ENCODE peak calls at places on chromosomes 4 and X, in seven cellular contexts. One of them, this sample, is unnamed. For H3K4me1 and H3K27me3, the result is how much of the 10 kb centered on the place peaks cover.

GRCh38 chr4:28788929-28789490 is 1928.4 kb downstream of the STIM2 start:
- DNase-seq in endothelial cell of umbilical vein: no peak
- DNase-seq in spleen: no peak
- DNase-seq in BE2C: no peak
- DNase-seq in CD8-positive, alpha-beta T cell: no peak
- DNase-seq in fibroblast of lung: no peak
- DNase-seq in heart right ventricle: no peak
- DNase-seq in this sample: no peak

GRCh38 chrX:68433155-68433980 is at the start of gene OPHN1:
- DNase-seq in spleen: peak
- DNase-seq in endothelial cell of umbilical vein: peak
- DNase-seq in BE2C: no peak
- DNase-seq in heart right ventricle: peak
- DNase-seq in fibroblast of lung: peak
- DNase-seq in CD8-positive, alpha-beta T cell: peak
- DNase-seq in this sample: peak

GRCh38 chr4:183154701-183155391 is 55.8 kb downstream of the WWC2 start:
- DNase-seq in fibroblast of lung: no peak
- DNase-seq in heart right ventricle: peak
- DNase-seq in endothelial cell of umbilical vein: no peak
- DNase-seq in CD8-positive, alpha-beta T cell: no peak
- DNase-seq in BE2C: no peak
- DNase-seq in spleen: no peak
- DNase-seq in this sample: no peak

GRCh38 chrX:38985375-38985774 is 184.1 kb downstream of the MID1IP1 start:
- DNase-seq in CD8-positive, alpha-beta T cell: no peak
- DNase-seq in endothelial cell of umbilical vein: peak
- DNase-seq in fibroblast of lung: peak
- DNase-seq in spleen: no peak
- DNase-seq in heart right ventricle: no peak
- DNase-seq in BE2C: no peak
- DNase-seq in this sample: no peak

GRCh38 chrX:70470850-70471289 is 26.2 kb downstream of the DLG3 start:
- DNase-seq in spleen: no peak
- DNase-seq in CD8-positive, alpha-beta T cell: no peak
- DNase-seq in BE2C: no peak
- DNase-seq in fibroblast of lung: no peak
- DNase-seq in endothelial cell of umbilical vein: no peak
- DNase-seq in heart right ventricle: no peak
- DNase-seq in this sample: no peak

GRCh38 chr4:184215709-184216328 is 1.9 kb downstream of the ENPP6 start:
- DNase-seq in endothelial cell of umbilical vein: no peak
- DNase-seq in BE2C: peak
- DNase-seq in CD8-positive, alpha-beta T cell: no peak
- DNase-seq in fibroblast of lung: no peak
- DNase-seq in heart right ventricle: no peak
- DNase-seq in spleen: no peak
- DNase-seq in this sample: no peak

GRCh38 chr4:3879681-3880594 is 113.8 kb downstream of the ADRA2C start:
- DNase-seq in endothelial cell of umbilical vein: no peak
- DNase-seq in spleen: peak
- DNase-seq in fibroblast of lung: no peak
- DNase-seq in BE2C: no peak
- DNase-seq in heart right ventricle: no peak
- DNase-seq in CD8-positive, alpha-beta T cell: no peak
- DNase-seq in this sample: no peak

GRCh38 chrX:11458175-11458574 is 165.0 kb downstream of the AMELX start:
- DNase-seq in fibroblast of lung: peak
- DNase-seq in CD8-positive, alpha-beta T cell: no peak
- DNase-seq in BE2C: no peak
- DNase-seq in heart right ventricle: no peak
- DNase-seq in spleen: no peak
- DNase-seq in endothelial cell of umbilical vein: no peak
- DNase-seq in this sample: no peak

GRCh38 chrX:39507034-39507433 is 590.7 kb downstream of the BCOR start:
- DNase-seq in spleen: no peak
- DNase-seq in heart right ventricle: no peak
- DNase-seq in fibroblast of lung: no peak
- DNase-seq in CD8-positive, alpha-beta T cell: no peak
- DNase-seq in BE2C: no peak
- DNase-seq in endothelial cell of umbilical vein: no peak
- DNase-seq in this sample: no peak

GRCh38 chrX:154399527-154400368 is 1.6 kb downstream of the RPL10 start:
- DNase-seq in CD8-positive, alpha-beta T cell: peak
- DNase-seq in BE2C: no peak
- DNase-seq in fibroblast of lung: no peak
- DNase-seq in spleen: no peak
- DNase-seq in heart right ventricle: no peak
- DNase-seq in endothelial cell of umbilical vein: no peak
- DNase-seq in this sample: no peak

GRCh38 chrX:116379854-116380253 is 56.6 kb upstream of the SLC6A14 start:
- DNase-seq in endothelial cell of umbilical vein: peak
- DNase-seq in spleen: no peak
- DNase-seq in BE2C: no peak
- DNase-seq in fibroblast of lung: peak
- DNase-seq in heart right ventricle: peak
- DNase-seq in CD8-positive, alpha-beta T cell: no peak
- DNase-seq in this sample: peak

GRCh38 chr4:137707626-137708025 is 175.3 kb upstream of the PCDH18 start:
- DNase-seq in spleen: no peak
- DNase-seq in endothelial cell of umbilical vein: peak
- DNase-seq in BE2C: no peak
- DNase-seq in heart right ventricle: no peak
- DNase-seq in CD8-positive, alpha-beta T cell: no peak
- DNase-seq in fibroblast of lung: peak
- DNase-seq in this sample: no peak

GRCh38 chr4:955931-956381 is 17.4 kb downstream of the DGKQ start:
- DNase-seq in CD8-positive, alpha-beta T cell: no peak
- DNase-seq in spleen: peak
- DNase-seq in BE2C: no peak
- DNase-seq in heart right ventricle: no peak
- DNase-seq in fibroblast of lung: no peak
- DNase-seq in endothelial cell of umbilical vein: no peak
- DNase-seq in this sample: no peak

GRCh38 chr4:124711469-124712416 is 789 bp downstream of the ANKRD50 start:
- DNase-seq in heart right ventricle: no peak
- DNase-seq in BE2C: peak
- DNase-seq in fibroblast of lung: peak
- DNase-seq in endothelial cell of umbilical vein: peak
- DNase-seq in spleen: no peak
- DNase-seq in CD8-positive, alpha-beta T cell: peak
- DNase-seq in this sample: peak

DNA sequence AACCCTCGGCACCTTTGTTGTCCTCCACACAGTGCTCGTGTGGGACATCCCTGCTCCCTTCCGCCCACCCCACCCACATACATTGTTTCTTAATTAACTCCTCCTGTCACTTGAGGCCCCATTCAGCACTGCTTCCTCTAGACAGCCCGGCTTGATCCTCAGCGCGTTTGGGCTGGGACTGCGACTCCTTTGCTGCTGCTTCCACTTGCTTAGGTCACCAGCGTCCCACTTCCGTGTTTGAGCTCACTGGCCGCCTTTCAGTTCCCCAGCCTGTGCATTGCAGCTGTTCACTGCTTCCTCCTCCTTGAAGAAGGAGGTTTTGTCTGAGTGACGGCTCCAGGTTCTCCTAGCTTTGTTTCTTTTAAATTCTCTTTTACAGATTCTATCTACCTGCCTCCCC is 16.1 kb downstream of the RNF4 start:
- DNase-seq in heart right ventricle: peak
- DNase-seq in endothelial cell of umbilical vein: peak
- DNase-seq in spleen: peak
- DNase-seq in CD8-positive, alpha-beta T cell: peak
- DNase-seq in BE2C: no peak
- DNase-seq in fibroblast of lung: no peak
- DNase-seq in this sample: no peak
- H3K4me1 ChIP-seq in heart right ventricle: half or more
- H3K4me1 ChIP-seq in endothelial cell of umbilical vein: under half
- H3K4me1 ChIP-seq in spleen: half or more
- H3K4me1 ChIP-seq in CD8-positive, alpha-beta T cell: half or more
- H3K4me1 ChIP-seq in BE2C: under half
- H3K4me1 ChIP-seq in fibroblast of lung: under half
- H3K4me1 ChIP-seq in this sample: under half

GRCh38 chr4:82560853-82561744 is 689 bp downstream of the TMEM150C start:
- DNase-seq in fibroblast of lung: no peak
- DNase-seq in CD8-positive, alpha-beta T cell: no peak
- DNase-seq in spleen: no peak
- DNase-seq in endothelial cell of umbilical vein: peak
- DNase-seq in heart right ventricle: peak
- DNase-seq in BE2C: peak
- DNase-seq in this sample: no peak

GRCh38 chr4:82562553-82562854 is 716 bp upstream of the TMEM150C start:
- DNase-seq in CD8-positive, alpha-beta T cell: no peak
- DNase-seq in endothelial cell of umbilical vein: no peak
- DNase-seq in spleen: no peak
- DNase-seq in BE2C: no peak
- DNase-seq in heart right ventricle: no peak
- DNase-seq in fibroblast of lung: no peak
- DNase-seq in this sample: no peak

GRCh38 chr4:82567444-82567843 is 5.7 kb upstream of the TMEM150C start:
- DNase-seq in spleen: no peak
- DNase-seq in fibroblast of lung: no peak
- DNase-seq in endothelial cell of umbilical vein: no peak
- DNase-seq in CD8-positive, alpha-beta T cell: no peak
- DNase-seq in BE2C: no peak
- DNase-seq in heart right ventricle: no peak
- DNase-seq in this sample: no peak

GRCh38 chr4:82559735-82560120 is 2.1 kb downstream of the TMEM150C start:
- DNase-seq in fibroblast of lung: no peak
- DNase-seq in spleen: no peak
- DNase-seq in CD8-positive, alpha-beta T cell: no peak
- DNase-seq in heart right ventricle: no peak
- DNase-seq in endothelial cell of umbilical vein: no peak
- DNase-seq in BE2C: no peak
- DNase-seq in this sample: no peak

DNA sequence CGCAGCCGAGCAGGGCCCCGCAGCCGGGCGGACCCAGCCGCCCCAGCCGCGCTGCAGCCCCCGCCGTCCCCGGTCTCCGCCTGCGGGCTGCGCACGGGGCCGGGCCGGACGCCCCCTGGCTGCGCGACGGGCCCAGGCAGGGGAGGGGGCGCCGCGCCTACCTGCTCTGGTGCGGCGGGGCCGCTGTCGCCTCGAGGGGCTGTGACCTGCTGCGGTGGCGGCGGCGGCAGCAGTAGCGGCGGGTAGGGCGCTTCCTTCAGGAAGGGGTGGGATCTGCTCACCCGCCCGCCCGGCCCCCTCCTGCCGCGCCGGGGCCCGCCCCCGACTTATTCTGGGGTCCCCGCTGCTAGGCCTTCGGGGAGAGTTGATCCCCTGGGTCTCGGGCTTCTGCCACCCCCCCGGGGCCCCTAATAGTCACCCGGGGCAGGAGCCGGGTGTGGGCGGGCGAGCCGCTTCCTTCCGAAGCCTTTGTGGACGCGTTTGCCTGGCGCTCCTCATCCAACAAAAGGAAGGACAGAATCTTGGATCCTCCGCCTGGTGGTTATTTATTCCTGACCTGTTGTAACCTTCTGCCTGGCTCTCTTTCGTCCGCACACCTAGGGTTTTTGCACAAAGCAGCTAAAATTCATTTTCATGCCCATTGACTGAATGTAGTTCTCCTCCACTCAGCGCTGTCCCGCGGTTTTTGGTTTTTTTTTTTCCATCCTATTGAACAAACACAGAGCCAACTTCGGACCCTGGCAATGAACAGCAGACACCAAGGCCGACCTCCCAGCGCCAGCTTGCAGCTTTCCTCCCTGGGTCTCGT is at the start of gene TMEM150C:
- DNase-seq in fibroblast of lung: peak
- DNase-seq in CD8-positive, alpha-beta T cell: no peak
- DNase-seq in heart right ventricle: peak
- DNase-seq in spleen: no peak
- DNase-seq in BE2C: peak
- DNase-seq in endothelial cell of umbilical vein: peak
- DNase-seq in this sample: no peak
- TF ChIP-seq CTCF in fibroblast of lung: no peak
- TF ChIP-seq CTCF in CD8-positive, alpha-beta T cell: no peak
- TF ChIP-seq CTCF in heart right ventricle: no peak
- TF ChIP-seq CTCF in spleen: no peak
- TF ChIP-seq CTCF in BE2C: no peak
- TF ChIP-seq CTCF in endothelial cell of umbilical vein: no peak
- TF ChIP-seq CTCF in this sample: no peak

GRCh38 chr4:165588534-165589310 is 209.9 kb downstream of the CPE start:
- DNase-seq in endothelial cell of umbilical vein: peak
- DNase-seq in fibroblast of lung: no peak
- DNase-seq in BE2C: no peak
- DNase-seq in CD8-positive, alpha-beta T cell: no peak
- DNase-seq in heart right ventricle: no peak
- DNase-seq in spleen: no peak
- DNase-seq in this sample: no peak

GRCh38 chr4:165583341-165583740 is 204.5 kb downstream of the CPE start:
- DNase-seq in BE2C: no peak
- DNase-seq in heart right ventricle: no peak
- DNase-seq in fibroblast of lung: no peak
- DNase-seq in endothelial cell of umbilical vein: peak
- DNase-seq in spleen: no peak
- DNase-seq in CD8-positive, alpha-beta T cell: no peak
- DNase-seq in this sample: no peak

GRCh38 chr4:165580379-165580905 is 201.6 kb downstream of the CPE start:
- DNase-seq in heart right ventricle: no peak
- DNase-seq in CD8-positive, alpha-beta T cell: no peak
- DNase-seq in fibroblast of lung: peak
- DNase-seq in spleen: no peak
- DNase-seq in endothelial cell of umbilical vein: peak
- DNase-seq in BE2C: no peak
- DNase-seq in this sample: peak

DNA sequence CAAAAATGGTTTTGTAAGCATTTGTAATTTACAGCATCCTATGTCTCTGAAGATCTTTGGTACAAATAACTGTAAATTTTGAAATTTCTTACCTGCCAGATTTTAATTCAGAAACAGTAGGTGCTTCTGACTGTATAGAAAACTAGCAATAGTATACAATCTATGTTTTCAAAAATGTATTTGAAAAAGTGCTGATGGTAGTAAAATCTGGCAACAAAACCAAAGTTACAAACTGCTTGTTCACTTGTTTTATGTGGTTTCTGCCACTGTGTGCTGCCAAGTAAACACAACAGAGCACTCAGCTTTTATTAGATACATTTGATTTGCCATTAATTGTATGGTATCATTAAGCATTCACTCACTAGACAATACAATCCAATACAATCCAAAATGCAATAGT is 206.1 kb downstream of the CPE start:
- DNase-seq in fibroblast of lung: no peak
- DNase-seq in heart right ventricle: no peak
- DNase-seq in endothelial cell of umbilical vein: no peak
- DNase-seq in BE2C: no peak
- DNase-seq in spleen: no peak
- DNase-seq in CD8-positive, alpha-beta T cell: no peak
- DNase-seq in this sample: no peak
- H3K27me3 ChIP-seq in fibroblast of lung: under half
- H3K27me3 ChIP-seq in heart right ventricle: under half
- H3K27me3 ChIP-seq in endothelial cell of umbilical vein: under half
- H3K27me3 ChIP-seq in BE2C: under half
- H3K27me3 ChIP-seq in spleen: under half
- H3K27me3 ChIP-seq in CD8-positive, alpha-beta T cell: under half
- H3K27me3 ChIP-seq in this sample: under half

DNA sequence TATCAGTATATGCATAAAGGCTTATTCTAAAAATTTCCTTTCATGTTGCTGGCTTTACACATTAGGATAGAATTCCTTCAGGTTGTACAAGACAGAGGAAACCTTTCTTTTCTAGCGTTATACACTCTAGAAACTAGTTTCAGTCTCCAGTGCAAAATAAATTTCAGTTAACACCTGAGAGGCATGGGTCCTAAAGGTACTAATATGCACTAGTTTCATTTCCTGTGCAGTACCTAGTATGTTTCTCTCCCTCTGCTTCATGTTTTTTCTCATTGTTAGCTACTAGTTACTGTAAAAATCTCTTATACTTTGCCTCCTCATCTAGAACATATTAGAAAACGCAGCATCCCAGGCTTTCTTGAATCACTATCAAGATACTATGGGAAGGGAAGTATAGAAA is 54.0 kb downstream of the SNX25 start:
- DNase-seq in endothelial cell of umbilical vein: no peak
- DNase-seq in CD8-positive, alpha-beta T cell: no peak
- DNase-seq in fibroblast of lung: no peak
- DNase-seq in heart right ventricle: no peak
- DNase-seq in spleen: no peak
- DNase-seq in BE2C: no peak
- DNase-seq in this sample: no peak
- H3K4me1 ChIP-seq in endothelial cell of umbilical vein: under half
- H3K4me1 ChIP-seq in CD8-positive, alpha-beta T cell: under half
- H3K4me1 ChIP-seq in fibroblast of lung: under half
- H3K4me1 ChIP-seq in heart right ventricle: under half
- H3K4me1 ChIP-seq in spleen: under half
- H3K4me1 ChIP-seq in BE2C: under half
- H3K4me1 ChIP-seq in this sample: under half

This sample was measured in foreskin keratinocyte.